ENCODE peak calls at places on chromosomes 5 and 9, in ten cellular contexts. K, Q, S, W, V, G, B, D, N and F are unnamed samples.

GRCh38 chr9:69885931-69886330 is 65.3 kb downstream of the CFAP95 start:
- DNase-seq in K (no peak), Q (no peak), S (no peak), W (no peak), V (no peak), G (no peak), B (no peak), D (peak; percentile 78), N (no peak), F (peak; percentile 25)

GRCh38 chr5:38557309-38557710 is 864 bp upstream of the LIFR start:
- DNase-seq in K (no peak), Q (no peak), S (peak; percentile 50), W (no peak), V (peak; percentile 75), G (peak; percentile 78), B (no peak), D (no peak), N (no peak), F (no peak)

GRCh38 chr9:134198771-134199170 is 34.4 kb upstream of the RNU6ATAC start:
- DNase-seq in K (no peak), Q (no peak), S (no peak), W (no peak), V (no peak), G (no peak), B (no peak), D (no peak), N (no peak), F (no peak)

GRCh38 chr5:143205879-143206193 is 197.7 kb downstream of the NR3C1 start:
- DNase-seq in K (no peak), Q (no peak), S (no peak), W (no peak), V (no peak), G (no peak), B (no peak), D (no peak), N (no peak), F (no peak)

GRCh38 chr5:91176288-91177016 is 206.7 kb downstream of the ARRDC3 start:
- DNase-seq in K (no peak), Q (no peak), S (no peak), W (no peak), V (no peak), G (no peak), B (no peak), D (peak; percentile 13), N (no peak), F (no peak)

GRCh38 chr9:26946753-26947727 is at the start of gene PLAA:
- DNase-seq in K (peak; percentile 91), Q (peak; percentile 93), S (peak; percentile 93), W (peak; percentile 76), V (peak; percentile 97), G (peak; percentile 95), B (peak; percentile 84), D (peak; percentile 80), N (peak; percentile 87), F (peak; percentile 94)

GRCh38 chr5:179926657-179927056 is 19.0 kb upstream of the TBC1D9B start:
- DNase-seq in K (no peak), Q (no peak), S (no peak), W (no peak), V (no peak), G (no peak), B (no peak), D (no peak), N (no peak), F (no peak)

GRCh38 chr9:97994695-97995094 is 11.6 kb downstream of the ANP32B start:
- DNase-seq in K (no peak), Q (no peak), S (no peak), W (no peak), V (no peak), G (no peak), B (no peak), D (no peak), N (no peak), F (no peak)

GRCh38 chr5:42718591-42718990 is 38.0 kb upstream of the CCDC152 start:
- DNase-seq in K (no peak), Q (no peak), S (no peak), W (no peak), V (no peak), G (no peak), B (no peak), D (peak; percentile 85), N (no peak), F (no peak)

GRCh38 chr5:36079200-36079761 is 12.6 kb upstream of the UGT3A2 start:
- DNase-seq in K (peak; percentile 81), Q (peak; percentile 81), S (no peak), W (no peak), V (peak; percentile 68), G (peak; percentile 70), B (peak; percentile 43), D (peak; percentile 60), N (peak; percentile 32), F (no peak)

GRCh38 chr5:67353500-67353931 is 156.9 kb upstream of the CD180 start:
- DNase-seq in K (no peak), Q (no peak), S (no peak), W (no peak), V (peak; percentile 51), G (peak; percentile 70), B (no peak), D (no peak), N (no peak), F (peak; percentile 89)

GRCh38 chr5:172453986-172454354 is 355 bp downstream of the SH3PXD2B start:
- DNase-seq in K (no peak), Q (no peak), S (no peak), W (no peak), V (no peak), G (peak; percentile 39), B (no peak), D (no peak), N (no peak), F (no peak)

GRCh38 chr5:154505567-154505966 is 27.5 kb upstream of the HAND1 start:
- DNase-seq in K (no peak), Q (no peak), S (no peak), W (no peak), V (no peak), G (no peak), B (no peak), D (no peak), N (no peak), F (no peak)

GRCh38 chr5:77630246-77631165 is 8.0 kb downstream of the OTP start:
- DNase-seq in K (peak; percentile 77), Q (peak; percentile 25), S (no peak), W (no peak), V (no peak), G (peak; percentile 57), B (peak; percentile 58), D (no peak), N (no peak), F (peak; percentile 30)

GRCh38 chr5:140925806-140926205 is 293 bp upstream of the PCDHAC1 start:
- DNase-seq in K (no peak), Q (no peak), S (no peak), W (no peak), V (no peak), G (no peak), B (no peak), D (no peak), N (no peak), F (peak; percentile 27)

GRCh38 chr5:14406554-14406849 is 175.1 kb upstream of the OTULINL start:
- DNase-seq in K (no peak), Q (no peak), S (no peak), W (no peak), V (no peak), G (no peak), B (no peak), D (peak; percentile 99), N (no peak), F (no peak)

GRCh38 chr9:80842383-80842782 is 847.0 kb downstream of the TLE1 start:
- DNase-seq in K (no peak), Q (no peak), S (no peak), W (no peak), V (no peak), G (no peak), B (no peak), D (no peak), N (peak; percentile 8), F (no peak)

GRCh38 chr5:139474815-139475791 is 4.3 kb downstream of the SMIM33 start:
- DNase-seq in K (no peak), Q (no peak), S (no peak), W (no peak), V (no peak), G (no peak), B (peak; percentile 87), D (no peak), N (peak; percentile 58), F (peak; percentile 2)

GRCh38 chr9:112472996-112473395 is 13.6 kb upstream of the KIAA1958 start:
- DNase-seq in K (no peak), Q (no peak), S (no peak), W (no peak), V (no peak), G (no peak), B (no peak), D (no peak), N (no peak), F (no peak)

GRCh38 chr5:6803981-6804550 is 90.8 kb downstream of the TENT4A start:
- DNase-seq in K (no peak), Q (no peak), S (no peak), W (no peak), V (no peak), G (no peak), B (no peak), D (no peak), N (no peak), F (no peak)

GRCh38 chr5:142568271-142568995 is 117.5 kb downstream of the FGF1 start:
- DNase-seq in K (no peak), Q (no peak), S (no peak), W (no peak), V (no peak), G (no peak), B (no peak), D (no peak), N (peak; percentile 18), F (no peak)

GRCh38 chr5:77329664-77330430 is 119.4 kb downstream of the PDE8B start:
- DNase-seq in K (no peak), Q (no peak), S (no peak), W (no peak), V (no peak), G (no peak), B (no peak), D (no peak), N (no peak), F (no peak)

GRCh38 chr9:109574061-109574882 is 76.2 kb upstream of the PTPN3 start:
- DNase-seq in K (peak; percentile 71), Q (peak; percentile 72), S (no peak), W (no peak), V (peak; percentile 78), G (peak; percentile 64), B (no peak), D (peak; percentile 51), N (peak; percentile 65), F (peak; percentile 17)

GRCh38 chr5:19496056-19496455 is 491.9 kb downstream of the CDH18 start:
- DNase-seq in K (no peak), Q (no peak), S (no peak), W (no peak), V (no peak), G (no peak), B (no peak), D (no peak), N (no peak), F (no peak)

GRCh38 chr5:139862313-139862712 is 66.7 kb downstream of the PSD2 start:
- DNase-seq in K (peak; percentile 44), Q (no peak), S (no peak), W (no peak), V (no peak), G (no peak), B (no peak), D (no peak), N (no peak), F (no peak)

GRCh38 chr9:116391306-116391900 is 237.8 kb downstream of the PAPPA start:
- DNase-seq in K (no peak), Q (no peak), S (no peak), W (no peak), V (no peak), G (no peak), B (no peak), D (peak; percentile 93), N (no peak), F (no peak)

GRCh38 chr5:167743685-167744084 is 547.8 kb upstream of the WWC1 start:
- DNase-seq in K (no peak), Q (no peak), S (no peak), W (no peak), V (no peak), G (no peak), B (no peak), D (peak; percentile 70), N (no peak), F (no peak)

GRCh38 chr5:172773481-172774469 is 2.8 kb upstream of the DUSP1 start:
- DNase-seq in K (no peak), Q (no peak), S (no peak), W (no peak), V (no peak), G (no peak), B (no peak), D (peak; percentile 41), N (no peak), F (no peak)